ENCODE peak calls at places on chromosomes 16 and 17, in ten cellular contexts. E is activated CD4-positive, alpha-beta T cell treated with anti-CD3 and anti-CD28 coated beads, Interleukin-2, amount 50 U/mL, for 4 hours; K is activated CD8-positive, alpha-beta memory T cell treated with anti-CD3 and anti-CD28 coated beads for 1 hour; T is T-helper 1 cell; Y is caudate nucleus; S is T follicular helper cell; Z is CD4-positive, alpha-beta T cell; I is GM13976; V is activated T-cell treated with anti-CD3 and anti-CD28 coated beads, Interleukin-2, amount 50 U/mL, for 72 hours; R is NCI-H1105. P is an unnamed sample.

GRCh38 chr17:2466936-2467335 is 44.8 kb downstream of the METTL16 start:
- DNase-seq in V (no peak), S (no peak), I (no peak), E (no peak), R (no peak), Z (no peak), T (no peak), Y (no peak), K (no peak), P (no peak)

GRCh38 chr16:85514601-85515318 is 98.4 kb upstream of the GSE1 start:
- DNase-seq in Y (no peak), R (peak; percentile 10), Z (no peak), T (no peak), S (no peak), K (no peak), V (no peak), I (no peak), E (no peak), P (no peak)

GRCh38 chr16:4496305-4496704 is 20.1 kb downstream of the HMOX2 start:
- DNase-seq in Z (no peak), Y (no peak), T (no peak), E (no peak), R (no peak), S (no peak), K (no peak), I (no peak), V (no peak), P (no peak)

GRCh38 chr17:7246779-7247178 is 4.5 kb upstream of the GABARAP start:
- DNase-seq in I (no peak), S (no peak), V (no peak), R (no peak), E (no peak), Y (no peak), T (no peak), K (no peak), Z (no peak), P (no peak)

GRCh38 chr16:27452569-27453475 is 50.8 kb downstream of the IL21R start:
- DNase-seq in I (no peak), Z (no peak), E (no peak), S (no peak), R (no peak), V (no peak), T (no peak), Y (no peak), K (no peak), P (no peak)

GRCh38 chr17:8060274-8060673 is 21.4 kb downstream of the ALOX15B start:
- DNase-seq in E (peak; percentile 49), V (peak; percentile 55), R (peak; percentile 89), I (peak; percentile 69), Y (peak; percentile 35), S (peak; percentile 42), T (peak; percentile 56), K (no peak), Z (peak; percentile 42), P (peak; percentile 61)

GRCh38 chr17:57145347-57145746 is 60.3 kb downstream of the AKAP1 start:
- DNase-seq in E (no peak), K (no peak), Y (no peak), V (no peak), T (no peak), R (no peak), I (no peak), S (no peak), Z (no peak), P (no peak)

GRCh38 chr17:73071387-73071999 is 21.0 kb downstream of the SLC39A11 start:
- DNase-seq in I (no peak), Z (no peak), Y (no peak), V (no peak), K (no peak), E (no peak), T (no peak), S (no peak), R (no peak), P (no peak)

GRCh38 chr17:19741832-19742457 is 6.2 kb downstream of the ALDH3A1 start:
- DNase-seq in K (no peak), T (no peak), Z (no peak), Y (no peak), I (no peak), E (no peak), S (no peak), V (no peak), R (no peak), P (no peak)

GRCh38 chr17:37700881-37701280 is 44.0 kb downstream of the HNF1B start:
- DNase-seq in T (no peak), R (no peak), K (no peak), V (no peak), S (no peak), Y (no peak), Z (no peak), E (no peak), I (no peak), P (no peak)

GRCh38 chr16:8887952-8888560 is 5.9 kb downstream of the LITAFD start:
- DNase-seq in S (no peak), E (no peak), V (no peak), Z (no peak), Y (peak; percentile 45), K (no peak), T (no peak), R (no peak), I (no peak), P (no peak)

GRCh38 chr16:69937465-69937951 is 13.6 kb upstream of the CLEC18A start:
- DNase-seq in S (no peak), Z (no peak), E (no peak), K (no peak), R (no peak), I (no peak), Y (peak; percentile 48), V (no peak), T (no peak), P (no peak)